ENCODE peak calls at places on chromosomes 1 and 21, in six cellular contexts. H is NCI-H748 treated with DMSO at 0.1 percent for 48 hours, D is HEK293T, I is NCI-H1417, O is KBM-7, E is GM06990. Z is an unnamed sample.

GRCh38 chr1:101284021-101284420 is 47.2 kb downstream of the S1PR1 start:
- DNase-seq in H (no peak), O (no peak), I (no peak), D (no peak), E (no peak), Z (no peak)

GRCh38 chr1:153552335-153552734 is 3.3 kb upstream of the S100A3 start:
- DNase-seq in E (no peak), I (no peak), O (no peak), D (no peak), H (no peak), Z (no peak)

GRCh38 chr21:35229290-35229689 is 180.2 kb upstream of the RUNX1 start:
- DNase-seq in D (no peak), E (no peak), I (peak; percentile 38), O (no peak), H (no peak), Z (no peak)

GRCh38 chr1:23799570-23800395 is 771 bp downstream of the GALE start:
- DNase-seq in E (no peak), I (peak; percentile 71), H (no peak), D (no peak), O (no peak), Z (no peak)

GRCh38 chr1:49435291-49435690 is 588.5 kb downstream of the AGBL4 start:
- DNase-seq in I (peak; percentile 63), E (no peak), H (peak; percentile 63), O (no peak), D (no peak), Z (no peak)

GRCh38 chr1:208880433-208881100 is 636.4 kb upstream of the PLXNA2 start:
- DNase-seq in D (no peak), E (no peak), O (no peak), H (no peak), I (no peak), Z (no peak)

GRCh38 chr1:24966121-24966723 is 36.1 kb upstream of the RUNX3 start:
- DNase-seq in E (no peak), I (no peak), D (no peak), O (no peak), H (no peak), Z (no peak)

GRCh38 chr21:37220433-37220980 is 46.6 kb downstream of the VPS26C start:
- DNase-seq in I (peak; percentile 88), D (no peak), E (no peak), H (peak; percentile 42), O (no peak), Z (no peak)

GRCh38 chr21:42381347-42381984 is 14.4 kb downstream of the TMPRSS3 start:
- DNase-seq in H (no peak), D (peak; percentile 41), E (no peak), I (peak; percentile 82), O (no peak), Z (no peak)

GRCh38 chr21:25297117-25297516 is 310.2 kb downstream of the MRPL39 start:
- DNase-seq in E (no peak), D (no peak), O (no peak), I (no peak), H (no peak), Z (no peak)

GRCh38 chr1:221741364-221741970 is 422 bp downstream of the DUSP10 start:
- DNase-seq in I (no peak), O (peak; percentile 80), H (no peak), E (no peak), D (peak; percentile 30), Z (peak; percentile 61)

GRCh38 chr1:245512980-245513578 is 358.3 kb downstream of the KIF26B start:
- DNase-seq in H (peak; percentile 5), D (peak; percentile 49), E (peak; percentile 9), O (peak; percentile 27), I (peak; percentile 69), Z (no peak)

GRCh38 chr1:172146149-172146850 is 274.2 kb upstream of the C1orf105 start:
- DNase-seq in I (no peak), O (no peak), H (no peak), E (no peak), D (no peak), Z (no peak)

GRCh38 chr1:211697356-211697755 is 21.9 kb upstream of the NEK2 start:
- DNase-seq in H (no peak), I (peak; percentile 29), E (peak; percentile 73), O (no peak), D (no peak), Z (no peak)

GRCh38 chr1:193479187-193479586 is 292.8 kb upstream of the B3GALT2 start:
- DNase-seq in I (no peak), E (peak; percentile 30), D (no peak), H (no peak), O (peak; percentile 90), Z (no peak)

GRCh38 chr1:177620636-177621190 is 349.1 kb downstream of the SEC16B start:
- DNase-seq in I (no peak), H (no peak), O (no peak), D (no peak), E (no peak), Z (no peak)

GRCh38 chr1:171248309-171248708 is at the start of gene FMO1:
- DNase-seq in E (no peak), O (no peak), I (no peak), H (no peak), D (no peak), Z (no peak)

GRCh38 chr1:115642168-115643072 is 650 bp downstream of the VANGL1 start:
- DNase-seq in H (peak; percentile 33), D (peak; percentile 60), O (peak; percentile 84), I (peak; percentile 84), E (peak; percentile 83), Z (peak; percentile 46)

GRCh38 chr1:66937529-66938234 is 12.9 kb downstream of the MIER1 start:
- DNase-seq in H (no peak), I (no peak), O (no peak), E (no peak), D (no peak), Z (no peak)

GRCh38 chr1:198933506-198933905 is 294.7 kb downstream of the PTPRC start:
- DNase-seq in E (no peak), H (no peak), D (no peak), O (no peak), I (peak; percentile 25), Z (no peak)

GRCh38 chr1:48430832-48431231 is 41.2 kb downstream of the SPATA6 start:
- DNase-seq in D (no peak), O (no peak), E (no peak), I (no peak), H (no peak), Z (no peak)

GRCh38 chr1:242523968-242524570 is 428 bp downstream of the PLD5 start:
- DNase-seq in O (peak; percentile 2), H (peak; percentile 14), E (peak; percentile 13), I (peak; percentile 30), D (peak; percentile 77), Z (no peak)

GRCh38 chr1:156860113-156860638 is 489 bp upstream of the NTRK1 start:
- DNase-seq in E (peak; percentile 71), H (peak; percentile 52), D (peak; percentile 86), O (peak; percentile 65), I (peak; percentile 82), Z (peak; percentile 21)

GRCh38 chr1:212030936-212031528 is 4.3 kb downstream of the INTS7 start:
- DNase-seq in O (no peak), E (no peak), I (no peak), D (no peak), H (no peak), Z (no peak)

GRCh38 chr1:110309139-110309538 is 30.0 kb upstream of the RBM15 start:
- DNase-seq in I (peak; percentile 5), E (no peak), D (no peak), H (no peak), O (no peak), Z (no peak)

GRCh38 chr1:26831059-26831458 is 4.6 kb downstream of the ZDHHC18 start:
- DNase-seq in D (no peak), I (no peak), H (no peak), O (no peak), E (no peak), Z (no peak)

GRCh38 chr1:2840036-2840809 is 38.7 kb upstream of the TTC34 start:
- DNase-seq in E (no peak), O (peak; percentile 62), I (no peak), H (no peak), D (no peak), Z (no peak)

GRCh38 chr1:238254935-238255334 is 364.2 kb upstream of the ZP4 start:
- DNase-seq in D (no peak), H (no peak), E (no peak), I (no peak), O (no peak), Z (no peak)

GRCh38 chr1:234603221-234604204 is 6.5 kb downstream of the IRF2BP2 start:
- DNase-seq in D (no peak), E (no peak), I (peak; percentile 46), H (peak; percentile 39), O (peak; percentile 53), Z (peak; percentile 41)

GRCh38 chr1:243421784-243422183 is 165.9 kb downstream of the SDCCAG8 start:
- DNase-seq in D (peak; percentile 49), I (peak; percentile 73), E (no peak), O (peak; percentile 84), H (peak; percentile 32), Z (peak; percentile 18)

GRCh38 chr1:23044035-23044434 is 24.8 kb downstream of the KDM1A start:
- DNase-seq in O (no peak), D (no peak), I (no peak), E (no peak), H (no peak), Z (no peak)

GRCh38 chr1:185441608-185442007 is 124.6 kb upstream of the IVNS1ABP start:
- DNase-seq in I (no peak), H (no peak), E (no peak), D (no peak), O (no peak), Z (no peak)

GRCh38 chr1:54244655-54245054 is 44.7 kb downstream of the MRPL37 start:
- DNase-seq in I (no peak), H (no peak), E (no peak), D (no peak), O (no peak), Z (no peak)

GRCh38 chr21:43924421-43925095 is 59.5 kb downstream of the AGPAT3 start:
- DNase-seq in E (no peak), O (no peak), I (no peak), D (no peak), H (no peak), Z (no peak)

GRCh38 chr1:224447251-224447650 is 12.7 kb upstream of the WDR26 start:
- DNase-seq in H (no peak), I (no peak), D (no peak), O (no peak), E (no peak), Z (no peak)